ENCODE peak calls at places on chromosomes 2 and 18, in six cellular contexts. X, Y, O, I, B and V are unnamed samples.

GRCh38 chr18:7173216-7173615 is 55.6 kb upstream of the LAMA1 start:
- DNase-seq in X (no peak), Y (no peak), O (no peak), I (no peak), B (no peak), V (no peak)

GRCh38 chr18:37282386-37283037 is 283.1 kb downstream of the CELF4 start:
- DNase-seq in X (no peak), Y (no peak), O (no peak), I (no peak), B (no peak), V (no peak)

GRCh38 chr2:191703079-191703725 is 25.3 kb downstream of the NABP1 start:
- DNase-seq in X (no peak), Y (no peak), O (no peak), I (no peak), B (no peak), V (no peak)

GRCh38 chr18:10032331-10032979 is 118.6 kb downstream of the VAPA start:
- DNase-seq in X (peak), Y (peak), O (peak), I (no peak), B (no peak), V (no peak)

GRCh38 chr2:233139875-233140585 is 79.9 kb downstream of the INPP5D start:
- DNase-seq in X (no peak), Y (no peak), O (no peak), I (no peak), B (no peak), V (no peak)

GRCh38 chr2:14941151-14941631 is 308.7 kb downstream of the LRATD1 start:
- DNase-seq in X (no peak), Y (no peak), O (no peak), I (no peak), B (peak), V (no peak)

GRCh38 chr2:23465982-23466381 is 81.0 kb downstream of the KLHL29 start:
- DNase-seq in X (no peak), Y (no peak), O (no peak), I (no peak), B (no peak), V (no peak)

GRCh38 chr2:68251855-68252406 is 401 bp downstream of the PPP3R1 start:
- DNase-seq in X (peak), Y (peak), O (no peak), I (peak), B (peak), V (peak)

GRCh38 chr2:214856116-214856515 is 46.6 kb upstream of the BARD1 start:
- DNase-seq in X (no peak), Y (no peak), O (no peak), I (no peak), B (no peak), V (peak)

GRCh38 chr2:184363213-184363612 is 235.1 kb upstream of the ZNF804A start:
- DNase-seq in X (no peak), Y (no peak), O (no peak), I (no peak), B (no peak), V (no peak)

GRCh38 chr2:68417931-68418330 is 49.2 kb downstream of the FBXO48 start:
- DNase-seq in X (no peak), Y (no peak), O (no peak), I (no peak), B (no peak), V (no peak)

GRCh38 chr18:13889661-13890060 is 25.7 kb downstream of the MC2R start:
- DNase-seq in X (no peak), Y (no peak), O (no peak), I (no peak), B (no peak), V (peak)

GRCh38 chr2:157160131-157160530 is 97.4 kb upstream of the GALNT5 start:
- DNase-seq in X (no peak), Y (no peak), O (no peak), I (no peak), B (no peak), V (no peak)

GRCh38 chr2:222391866-222392265 is 32.5 kb upstream of the SGPP2 start:
- DNase-seq in X (no peak), Y (no peak), O (no peak), I (no peak), B (no peak), V (no peak)

GRCh38 chr2:108423502-108424251 is 25.3 kb upstream of the GCC2 start:
- DNase-seq in X (no peak), Y (no peak), O (no peak), I (no peak), B (peak), V (no peak)

GRCh38 chr2:12177995-12178760 is 431.7 kb downstream of the LPIN1 start:
- DNase-seq in X (no peak), Y (no peak), O (no peak), I (no peak), B (no peak), V (no peak)

GRCh38 chr2:196242131-196242620 is 70.8 kb upstream of the STK17B start:
- DNase-seq in X (no peak), Y (no peak), O (no peak), I (no peak), B (no peak), V (no peak)

DNA sequence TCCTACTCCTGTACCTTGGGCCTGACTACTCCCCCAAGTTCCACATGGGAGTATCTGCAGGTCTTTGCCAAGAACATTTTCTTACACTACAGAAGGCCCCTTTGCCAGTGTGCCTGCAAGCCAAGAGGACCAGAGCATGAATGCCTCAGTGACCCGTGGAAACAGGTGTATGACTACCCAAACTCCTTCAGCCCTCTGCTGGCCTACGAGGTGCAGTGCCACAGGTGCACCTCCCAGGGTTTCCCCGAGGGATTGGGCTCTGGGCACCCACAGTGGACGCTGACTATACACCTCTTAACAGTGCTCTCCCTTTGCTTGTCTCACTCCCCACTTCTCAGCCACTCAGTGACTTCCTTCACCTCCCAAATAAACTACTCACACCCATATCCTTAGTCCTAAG is 91.4 kb downstream of the COL6A3 start:
- DNase-seq in X (peak), Y (no peak), O (no peak), I (no peak), B (peak), V (no peak)
- TF ChIP-seq POLR2A in X (no peak), Y (no peak), O (no peak), I (no peak), B (no peak), V (no peak)

GRCh38 chr2:37635359-37636208 is 35.9 kb downstream of the CDC42EP3 start:
- DNase-seq in X (no peak), Y (no peak), O (no peak), I (peak), B (peak), V (no peak)
- TF ChIP-seq POLR2A in X (no peak), Y (no peak), O (no peak), I (no peak), B (no peak), V (no peak)

GRCh38 chr2:217923007-217923686 is 79.6 kb downstream of the TNS1 start:
- DNase-seq in X (no peak), Y (no peak), O (no peak), I (no peak), B (no peak), V (no peak)

GRCh38 chr2:217924346-217924901 is 78.4 kb downstream of the TNS1 start:
- DNase-seq in X (no peak), Y (no peak), O (no peak), I (no peak), B (no peak), V (no peak)

GRCh38 chr2:217920879-217921603 is 81.8 kb downstream of the TNS1 start:
- DNase-seq in X (no peak), Y (no peak), O (no peak), I (peak), B (no peak), V (no peak)

GRCh38 chr2:217919781-217920351 is 82.9 kb downstream of the TNS1 start:
- DNase-seq in X (no peak), Y (no peak), O (peak), I (peak), B (no peak), V (peak)

DNA sequence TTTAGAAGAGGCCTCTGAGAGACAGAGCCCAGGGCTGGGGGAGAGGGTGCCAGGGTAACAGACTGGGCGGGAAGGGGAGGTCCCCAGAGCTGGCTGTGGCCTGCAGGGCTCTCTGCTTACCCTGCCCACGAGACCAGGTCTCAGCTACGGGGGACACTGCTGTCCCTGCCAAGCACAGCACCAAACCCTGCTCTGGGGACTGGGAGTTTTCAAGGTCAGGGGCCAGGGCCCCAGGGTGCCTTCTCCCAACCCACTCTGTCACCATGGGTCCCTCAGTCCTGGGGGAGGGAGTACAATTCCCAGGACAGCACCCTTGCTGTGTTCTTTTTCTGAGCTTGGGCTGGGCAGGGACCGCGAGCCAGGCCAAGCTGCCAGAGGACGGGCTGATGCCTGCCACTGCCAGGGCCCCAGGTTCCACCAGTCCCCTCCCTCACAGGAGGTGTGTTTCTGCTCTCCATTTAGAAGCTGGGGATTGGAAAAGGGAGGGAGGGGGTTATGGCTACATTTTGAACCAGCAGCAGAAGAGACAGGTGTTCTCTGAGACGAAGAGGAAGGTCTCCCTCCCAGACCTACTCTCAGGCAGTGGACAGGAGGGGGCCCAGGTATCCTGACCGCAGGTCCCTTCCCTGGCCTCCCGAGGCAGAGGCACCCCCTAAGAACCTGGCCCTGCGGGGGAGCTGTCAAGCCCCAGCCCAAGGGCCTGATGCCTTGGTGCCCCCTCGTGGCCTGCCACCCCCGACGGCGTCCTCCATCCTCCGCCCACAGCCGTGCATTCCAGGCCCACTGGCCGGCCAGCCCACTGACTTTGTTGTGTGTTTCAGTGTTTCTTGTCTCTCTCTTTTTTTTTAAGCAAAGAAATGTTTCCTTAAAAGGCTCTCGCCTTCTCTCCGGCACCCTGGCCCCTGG is 80.4 kb downstream of the TNS1 start:
- DNase-seq in X (no peak), Y (no peak), O (peak), I (peak), B (no peak), V (no peak)
- TF ChIP-seq POLR2A in X (no peak), Y (no peak), O (peak), I (no peak), B (no peak), V (no peak)

GRCh38 chr2:74555610-74556103 is 1.1 kb downstream of the DOK1 start:
- DNase-seq in X (no peak), Y (no peak), O (no peak), I (no peak), B (no peak), V (no peak)

GRCh38 chr2:74551942-74552913 is 1.5 kb downstream of the LOXL3 start:
- DNase-seq in X (no peak), Y (no peak), O (no peak), I (no peak), B (no peak), V (no peak)

GRCh38 chr2:74554821-74555531 is 456 bp downstream of the DOK1 start:
- DNase-seq in X (peak), Y (no peak), O (peak), I (peak), B (peak), V (peak)

GRCh38 chr2:74552914-74553811 is 579 bp downstream of the LOXL3 start:
- DNase-seq in X (no peak), Y (no peak), O (peak), I (no peak), B (no peak), V (no peak)

DNA sequence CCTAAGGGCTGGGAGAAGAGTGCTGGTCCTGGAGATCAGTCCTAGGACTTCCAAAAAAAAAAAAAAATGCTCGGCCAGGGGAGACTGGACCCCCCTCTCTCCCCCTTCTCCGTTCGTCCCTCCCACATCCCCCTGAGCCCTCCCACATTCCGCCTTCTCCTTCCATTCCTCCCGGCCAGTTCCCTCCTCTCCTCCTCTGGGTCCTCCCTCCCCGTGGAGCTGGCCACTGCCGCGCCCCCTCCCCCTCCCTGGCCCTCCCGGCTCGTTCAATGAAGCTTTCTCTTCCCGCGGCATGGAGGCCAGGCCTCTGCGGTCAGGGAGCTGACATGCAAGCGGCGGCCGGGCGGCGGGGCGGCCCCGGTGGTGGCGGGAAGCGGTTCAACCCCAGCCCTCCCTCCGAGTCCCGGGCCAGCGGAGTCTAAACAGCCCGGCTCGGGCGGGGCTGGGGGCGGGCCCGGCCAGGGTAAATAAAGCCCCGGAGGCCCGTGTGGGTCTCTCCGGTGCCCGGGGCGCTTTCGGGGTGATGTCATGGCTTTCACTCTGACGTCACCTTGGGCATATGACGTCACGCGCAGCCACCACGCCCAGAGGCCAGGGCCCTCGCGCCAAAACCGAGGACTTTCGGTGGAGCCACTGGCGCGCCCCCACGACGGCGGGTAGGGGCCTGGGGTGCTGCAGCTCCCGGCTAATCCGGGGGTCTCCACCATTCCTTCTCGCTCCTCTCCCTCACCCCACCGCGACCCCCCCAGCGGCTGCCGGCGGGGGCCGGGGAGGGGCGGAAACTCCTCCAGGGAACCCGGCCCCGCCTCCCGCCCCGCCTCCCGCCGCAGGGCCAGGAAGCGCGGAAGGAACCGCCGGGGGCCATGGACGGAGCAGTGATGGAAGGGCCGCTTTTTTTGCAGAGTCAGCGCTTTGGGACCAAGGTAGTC is at the start of the genes DOK1 and LOXL3:
- DNase-seq in X (peak), Y (peak), O (peak), I (peak), B (peak), V (peak)
- TF ChIP-seq POLR2A in X (no peak), Y (no peak), O (no peak), I (peak), B (no peak), V (peak)

DNA sequence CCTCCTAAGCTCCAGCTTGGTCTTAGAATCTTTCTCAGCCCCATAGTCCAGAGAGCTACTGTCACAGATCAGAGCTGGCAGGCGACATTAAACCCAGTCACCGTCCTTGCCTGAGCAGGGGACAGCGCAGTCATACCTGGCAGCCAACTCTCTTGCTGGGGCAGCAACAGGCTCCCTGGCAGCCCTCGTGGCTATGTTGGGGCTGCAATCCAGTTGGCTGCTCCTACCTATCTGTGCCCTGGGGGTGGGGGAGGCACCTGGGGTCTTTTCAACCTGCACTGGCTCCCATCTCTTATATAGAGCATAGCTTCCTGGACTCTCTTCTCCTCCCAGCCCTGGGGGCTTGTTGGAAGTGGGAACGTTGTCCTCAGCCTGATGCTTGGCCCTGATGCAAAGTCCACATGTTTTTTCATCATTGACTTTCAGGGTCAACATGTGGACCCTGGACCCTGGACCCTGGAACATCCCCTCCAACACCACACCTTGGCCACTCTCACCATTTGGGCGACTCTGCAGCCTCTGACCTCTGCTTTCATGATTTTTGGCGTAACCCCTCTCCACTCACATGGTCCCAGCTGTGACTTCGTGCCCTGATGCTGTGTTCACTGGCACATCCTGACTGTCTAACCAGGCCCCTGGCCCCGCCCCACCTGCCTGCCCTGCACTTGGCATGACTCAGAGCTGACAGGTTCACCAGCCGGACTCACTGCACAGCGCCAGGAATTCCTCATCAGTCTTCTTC is 45.6 kb downstream of the ATOH8 start:
- DNase-seq in X (peak), Y (peak), O (no peak), I (peak), B (peak), V (peak)
- TF ChIP-seq POLR2A in X (no peak), Y (no peak), O (no peak), I (no peak), B (no peak), V (no peak)

GRCh38 chr2:20666364-20667150 is at the start of gene GDF7:
- DNase-seq in X (no peak), Y (no peak), O (peak), I (peak), B (peak), V (no peak)

GRCh38 chr2:20664071-20664390 is 2.9 kb upstream of the GDF7 start:
- DNase-seq in X (no peak), Y (no peak), O (no peak), I (no peak), B (no peak), V (no peak)

GRCh38 chr2:20664431-20665260 is 2.3 kb upstream of the GDF7 start:
- DNase-seq in X (no peak), Y (no peak), O (no peak), I (no peak), B (no peak), V (no peak)

GRCh38 chr2:20666114-20666363 is 905 bp upstream of the GDF7 start:
- DNase-seq in X (no peak), Y (no peak), O (no peak), I (no peak), B (no peak), V (no peak)

DNA sequence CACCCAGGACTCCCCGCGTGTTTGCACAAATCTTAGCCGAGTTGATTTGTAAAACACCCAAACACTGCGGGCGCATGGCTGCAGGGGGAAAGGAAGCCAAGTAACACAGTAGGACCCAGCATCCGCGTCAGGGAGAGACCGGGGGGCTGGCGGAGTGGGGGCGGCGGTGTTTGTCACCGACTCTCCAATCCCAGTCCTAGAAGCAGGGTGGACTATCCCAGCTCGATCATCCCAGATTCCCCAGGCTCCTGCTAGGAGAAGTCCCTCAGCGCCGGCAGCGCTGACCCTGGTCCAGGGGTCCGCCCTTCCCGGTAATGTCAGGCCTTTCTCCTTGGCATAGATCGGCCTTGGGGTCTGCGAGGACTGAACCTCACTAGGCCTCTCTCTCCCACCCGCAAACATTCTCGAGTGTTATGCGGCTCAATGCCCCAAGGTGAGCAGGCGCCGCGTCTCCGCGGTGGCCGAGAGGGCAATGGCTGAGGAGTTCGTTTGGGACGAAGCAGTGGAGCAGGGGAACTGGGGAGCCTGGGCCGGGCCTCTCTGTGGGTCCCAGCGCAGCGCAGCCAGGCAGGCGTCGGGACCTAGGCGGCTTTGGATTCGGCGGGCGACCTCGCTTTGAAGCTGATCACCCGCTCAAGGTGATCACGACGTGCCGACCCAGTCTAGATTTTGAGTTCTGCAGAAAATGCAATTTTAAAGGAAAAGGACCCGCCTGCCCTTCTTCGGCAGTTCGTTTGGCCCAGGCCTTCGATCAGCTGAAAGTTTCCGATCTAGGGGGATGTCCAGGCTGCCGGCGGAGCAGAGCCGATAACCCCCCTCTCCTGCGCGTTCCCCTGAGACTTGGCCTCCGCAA is 1.5 kb upstream of the GDF7 start:
- DNase-seq in X (no peak), Y (no peak), O (no peak), I (no peak), B (no peak), V (no peak)
- TF ChIP-seq POLR2A in X (no peak), Y (no peak), O (no peak), I (no peak), B (no peak), V (no peak)